ENCODE peak calls at places on chromosomes 2 and 18, in eight cellular contexts. A is WTC11; Q is GM03348; R is NK-92 treated with Interleukin-12 subunit alpha and Interleukin-12 subunit beta, amount 100 ng/mL, for 24 hours; P is CD8-positive, alpha-beta memory T cell; V is NCI-H2029; J is ovary; D is HEK293T. T is an unnamed sample.

GRCh38 chr2:29050591-29050990 is 23.7 kb downstream of the PCARE start:
- DNase-seq in A (no peak), Q (no peak), R (no peak), P (no peak), V (no peak), J (no peak), D (no peak), T (no peak)

GRCh38 chr2:37325625-37326071 is 1.0 kb upstream of the PRKD3 start:
- DNase-seq in A (no peak), Q (no peak), R (no peak), P (no peak), V (no peak), J (no peak), D (no peak), T (no peak)

GRCh38 chr2:131064589-131065232 is 28.5 kb downstream of the FAM168B start:
- DNase-seq in A (no peak), Q (no peak), R (no peak), P (no peak), V (no peak), J (no peak), D (no peak), T (no peak)

GRCh38 chr2:206766057-206766930 is 888 bp downstream of the FASTKD2 start:
- DNase-seq in A (no peak), Q (no peak), R (no peak), P (no peak), V (no peak), J (no peak), D (no peak), T (no peak)

GRCh38 chr2:33216508-33217182 is 259.8 kb upstream of the RASGRP3 start:
- DNase-seq in A (no peak), Q (peak), R (no peak), P (no peak), V (no peak), J (peak), D (no peak), T (no peak)

GRCh38 chr2:201185863-201186262 is 2.9 kb downstream of the CASP10 start:
- DNase-seq in A (no peak), Q (no peak), R (no peak), P (no peak), V (no peak), J (no peak), D (no peak), T (no peak)

GRCh38 chr2:144517825-144518699 is 1.9 kb downstream of the ZEB2 start:
- DNase-seq in A (no peak), Q (no peak), R (no peak), P (peak), V (no peak), J (peak), D (no peak), T (peak)

GRCh38 chr2:54054271-54054670 is 61.1 kb upstream of the ACYP2 start:
- DNase-seq in A (no peak), Q (no peak), R (no peak), P (no peak), V (no peak), J (no peak), D (no peak), T (no peak)

GRCh38 chr18:63290456-63291200 is 28.9 kb downstream of the BCL2 start:
- DNase-seq in A (no peak), Q (no peak), R (no peak), P (peak), V (no peak), J (no peak), D (no peak), T (no peak)